ENCODE peak calls at places on chromosomes 4 and X, in nine cellular contexts. O is chondrocyte, I is MCF 10A, T is GM23338, P is thoracic aorta, V is GM12865, Y is dorsolateral prefrontal cortex, H is K562, M is heart right ventricle. K is an unnamed sample.

GRCh38 chr4:27594917-27595316 is 734.3 kb downstream of the STIM2 start:
- DNase-seq in O (no peak), I (no peak), T (no peak), P (no peak), V (no peak), Y (no peak), H (no peak), M (no peak), K (no peak)

GRCh38 chrX:154511761-154512160 is 4.3 kb downstream of the FAM3A start:
- DNase-seq in O (no peak), I (no peak), T (no peak), P (no peak), V (no peak), Y (no peak), H (no peak), M (no peak), K (no peak)

GRCh38 chr4:11565899-11566298 is 137.2 kb upstream of the HS3ST1 start:
- DNase-seq in O (no peak), I (no peak), T (no peak), P (no peak), V (no peak), Y (no peak), H (no peak), M (no peak), K (no peak)

GRCh38 chrX:148268646-148269045 is 231.8 kb upstream of the AFF2 start:
- DNase-seq in O (no peak), I (no peak), T (no peak), P (no peak), V (no peak), Y (no peak), H (no peak), M (no peak), K (no peak)

GRCh38 chr4:10587296-10587695 is 97.3 kb downstream of the CLNK start:
- DNase-seq in O (no peak), I (no peak), T (no peak), P (no peak), V (no peak), Y (no peak), H (no peak), M (no peak), K (no peak)

GRCh38 chrX:8743126-8743732 is 11.3 kb upstream of the ANOS1 start:
- DNase-seq in O (no peak), I (peak; percentile 72), T (peak; percentile 69), P (no peak), V (peak; percentile 35), Y (no peak), H (peak; percentile 62), M (peak; percentile 28), K (peak; percentile 45)

GRCh38 chr4:120753854-120754253 is 168.7 kb downstream of the PRDM5 start:
- DNase-seq in O (no peak), I (no peak), T (no peak), P (no peak), V (no peak), Y (no peak), H (no peak), M (no peak), K (no peak)

GRCh38 chr4:47662975-47663374 is 174.9 kb downstream of the CORIN start:
- DNase-seq in O (no peak), I (peak; percentile 39), T (peak; percentile 83), P (no peak), V (peak; percentile 22), Y (no peak), H (peak; percentile 21), M (no peak), K (no peak)

GRCh38 chrX:110414679-110415439 is 56.2 kb downstream of the RTL9 start:
- DNase-seq in O (no peak), I (no peak), T (no peak), P (no peak), V (peak; percentile 43), Y (no peak), H (no peak), M (no peak), K (no peak)

GRCh38 chrX:120336899-120337298 is 25.0 kb upstream of the ATP1B4 start:
- DNase-seq in O (no peak), I (no peak), T (no peak), P (no peak), V (no peak), Y (no peak), H (no peak), M (no peak), K (no peak)

GRCh38 chr4:89175611-89176010 is 64.3 kb downstream of the TIGD2 start:
- DNase-seq in O (no peak), I (no peak), T (no peak), P (no peak), V (no peak), Y (no peak), H (no peak), M (no peak), K (no peak)

GRCh38 chr4:89173336-89174090 is 62.2 kb downstream of the TIGD2 start:
- DNase-seq in O (no peak), I (no peak), T (no peak), P (no peak), V (no peak), Y (no peak), H (no peak), M (no peak), K (no peak)

GRCh38 chr4:89171176-89171575 is 59.8 kb downstream of the TIGD2 start:
- DNase-seq in O (no peak), I (no peak), T (no peak), P (no peak), V (no peak), Y (no peak), H (no peak), M (no peak), K (no peak)

GRCh38 chr4:89174784-89175183 is 63.5 kb downstream of the TIGD2 start:
- DNase-seq in O (no peak), I (no peak), T (no peak), P (no peak), V (no peak), Y (no peak), H (no peak), M (no peak), K (no peak)

DNA sequence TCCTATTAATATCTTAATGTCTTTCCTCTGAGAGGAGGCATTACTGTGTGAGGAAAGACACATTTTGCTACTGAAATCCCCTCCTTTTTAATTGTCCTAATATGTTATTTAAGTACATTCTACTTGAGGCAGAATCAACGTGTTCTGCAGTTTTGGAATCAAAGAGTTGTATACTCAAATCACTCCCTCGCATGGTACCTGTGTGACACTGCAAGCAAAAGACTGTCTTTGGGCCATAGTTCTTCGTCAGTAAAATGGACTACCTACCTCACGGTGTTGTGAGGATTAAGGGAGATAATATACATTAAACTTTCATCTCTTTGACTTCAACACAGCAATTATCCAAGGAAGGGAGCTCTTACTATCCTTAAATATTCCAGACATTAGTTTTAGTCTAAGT is 61.5 kb downstream of the TIGD2 start:
- DNase-seq in O (no peak), I (no peak), T (peak; percentile 62), P (no peak), V (peak; percentile 24), Y (no peak), H (no peak), M (no peak), K (no peak)
- TF ChIP-seq CTCF in O (no peak), I (no peak), T (peak; percentile 44), P (no peak), V (peak; percentile 3), Y (no peak), H (peak; percentile 27), M (no peak), K (no peak)

DNA sequence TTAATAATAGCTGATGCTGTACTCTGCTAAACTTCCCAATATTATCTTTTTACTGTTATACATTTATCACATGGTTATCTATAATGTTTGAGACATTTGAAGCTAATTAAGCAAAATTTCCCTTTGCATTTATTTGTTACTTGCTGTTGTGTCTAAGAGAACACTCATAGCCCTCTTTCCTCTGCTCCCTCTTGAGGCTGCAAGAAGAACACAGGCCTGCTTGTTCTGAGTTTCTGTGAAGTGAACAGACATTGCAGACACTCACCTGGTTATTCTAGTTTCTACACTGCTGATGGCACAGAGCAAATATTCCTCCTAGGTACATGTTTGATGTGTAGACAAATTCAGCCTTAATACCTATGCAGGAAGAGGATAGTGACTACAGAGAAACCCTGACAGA is 367.8 kb downstream of the GASK1B start:
- DNase-seq in O (no peak), I (peak; percentile 36), T (peak; percentile 48), P (no peak), V (no peak), Y (no peak), H (no peak), M (no peak), K (no peak)
- TF ChIP-seq CTCF in O (peak; percentile 64), I (no peak), T (peak; percentile 58), P (peak; percentile 33), V (no peak), Y (no peak), H (no peak), M (no peak), K (no peak)

GRCh38 chr4:77022581-77023133 is 53.1 kb downstream of the CCNI start:
- DNase-seq in O (no peak), I (no peak), T (peak; percentile 82), P (no peak), V (no peak), Y (no peak), H (no peak), M (no peak), K (no peak)
- TF ChIP-seq CTCF in O (peak; percentile 27), I (no peak), T (no peak), P (no peak), V (no peak), Y (no peak), H (no peak), M (no peak), K (no peak)

GRCh38 chrX:117996408-117996807 is 120.2 kb downstream of the KLHL13 start:
- DNase-seq in O (no peak), I (peak; percentile 25), T (no peak), P (no peak), V (no peak), Y (no peak), H (no peak), M (no peak), K (no peak)

GRCh38 chrX:118000518-118000917 is 116.1 kb downstream of the KLHL13 start:
- DNase-seq in O (no peak), I (no peak), T (no peak), P (no peak), V (no peak), Y (no peak), H (no peak), M (no peak), K (no peak)

GRCh38 chrX:117998171-117998570 is 118.4 kb downstream of the KLHL13 start:
- DNase-seq in O (no peak), I (no peak), T (no peak), P (no peak), V (no peak), Y (no peak), H (no peak), M (no peak), K (no peak)

GRCh38 chrX:117995378-117995777 is 121.2 kb downstream of the KLHL13 start:
- DNase-seq in O (no peak), I (peak; percentile 52), T (no peak), P (no peak), V (no peak), Y (no peak), H (no peak), M (no peak), K (no peak)

DNA sequence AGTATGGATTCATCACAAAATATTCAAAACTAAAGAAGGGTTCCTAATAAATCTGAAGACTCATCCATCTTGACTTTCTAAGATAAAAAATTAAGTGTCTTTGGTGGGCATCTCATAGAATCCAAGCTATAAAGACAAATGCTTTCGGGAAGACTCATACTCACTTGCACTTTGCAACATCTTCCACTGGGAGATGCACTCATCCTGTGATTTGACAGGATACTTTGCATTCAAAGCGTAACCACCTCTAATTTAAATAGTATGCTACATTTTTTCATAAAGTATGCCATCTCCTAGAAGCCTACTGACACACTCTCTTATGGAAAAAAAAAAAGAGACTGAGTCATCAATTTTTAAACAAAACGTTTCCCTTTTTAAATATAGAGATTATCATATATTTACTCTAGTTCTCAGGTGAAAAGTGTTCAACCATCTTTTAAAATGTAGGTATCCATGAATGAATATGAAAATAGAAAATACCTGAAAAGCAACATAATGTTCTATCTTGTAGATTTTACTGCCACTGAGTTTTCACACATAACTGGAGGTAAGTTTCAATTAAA is 119.6 kb downstream of the KLHL13 start:
- DNase-seq in O (no peak), I (peak; percentile 59), T (peak; percentile 14), P (no peak), V (peak; percentile 19), Y (no peak), H (no peak), M (no peak), K (no peak)
- TF ChIP-seq CTCF in O (peak; percentile 67), I (peak; percentile 54), T (peak; percentile 65), P (no peak), V (peak; percentile 45), Y (no peak), H (peak; percentile 22), M (peak; percentile 13), K (no peak)